ENCODE peak calls at places on chromosomes 2 and 18, in six cellular contexts. G is neuronal stem cell, K is H9, B is IMR-90, I is mesenchymal stem cell, R is H1. X is an unnamed sample. For H3K9me3, the result is how much of the 10 kb centered on the place peaks cover.

GRCh38 chr2:42598656-42599267 is 30.3 kb downstream of the MTA3 start:
- DNase-seq in G (no peak), K (no peak), B (no peak), I (no peak), R (no peak), X (no peak)

GRCh38 chr2:3942841-3943240 is 239.5 kb downstream of the DCDC2C start:
- DNase-seq in G (no peak), K (no peak), B (no peak), I (no peak), R (no peak), X (no peak)

GRCh38 chr2:13572466-13572865 is 855.7 kb downstream of the TRIB2 start:
- DNase-seq in G (peak), K (no peak), B (no peak), I (no peak), R (no peak), X (no peak)

GRCh38 chr2:172710584-172711024 is 25.0 kb upstream of the RAPGEF4 start:
- DNase-seq in G (peak), K (no peak), B (peak), I (peak), R (no peak), X (peak)

GRCh38 chr2:224039770-224040088 is 643 bp upstream of the SERPINE2 start:
- DNase-seq in G (no peak), K (peak), B (no peak), I (no peak), R (no peak), X (no peak)

GRCh38 chr2:111986116-111986900 is 68.8 kb upstream of the TMEM87B start:
- DNase-seq in G (peak), K (no peak), B (peak), I (peak), R (no peak), X (peak)

GRCh38 chr18:36688020-36688965 is 140.5 kb downstream of the TPGS2 start:
- DNase-seq in G (peak), K (peak), B (peak), I (peak), R (no peak), X (peak)

GRCh38 chr2:223635080-223635479 is 32.9 kb upstream of the SCG2 start:
- DNase-seq in G (no peak), K (no peak), B (peak), I (peak), R (no peak), X (peak)

GRCh38 chr2:21759819-21760218 is 636.1 kb downstream of the TDRD15 start:
- DNase-seq in G (no peak), K (no peak), B (peak), I (no peak), R (no peak), X (no peak)

GRCh38 chr2:100731535-100731981 is 88.4 kb upstream of the NPAS2 start:
- DNase-seq in G (no peak), K (no peak), B (peak), I (peak), R (no peak), X (no peak)

GRCh38 chr2:215711484-215712034 is 275.7 kb upstream of the FN1 start:
- DNase-seq in G (no peak), K (no peak), B (peak), I (peak), R (no peak), X (peak)

GRCh38 chr18:67705748-67706147 is 189.2 kb upstream of the DSEL start:
- DNase-seq in G (no peak), K (no peak), B (no peak), I (no peak), R (no peak), X (no peak)

GRCh38 chr2:190410171-190410570 is 2.0 kb downstream of the MFSD6 start:
- DNase-seq in G (no peak), K (no peak), B (no peak), I (no peak), R (no peak), X (no peak)

GRCh38 chr2:160646684-160647444 is 153.3 kb upstream of the RBMS1 start:
- DNase-seq in G (peak), K (no peak), B (no peak), I (no peak), R (no peak), X (no peak)

GRCh38 chr2:18118703-18119102 is 240.2 kb downstream of the KCNS3 start:
- DNase-seq in G (no peak), K (no peak), B (peak), I (no peak), R (no peak), X (no peak)

GRCh38 chr18:50982802-50983179 is 15.0 kb downstream of the ELAC1 start:
- DNase-seq in G (no peak), K (no peak), B (peak), I (no peak), R (no peak), X (no peak)

GRCh38 chr2:121583555-121583954 is 52.9 kb downstream of the RNU4ATAC start:
- DNase-seq in G (no peak), K (no peak), B (no peak), I (no peak), R (no peak), X (no peak)

GRCh38 chr18:79576686-79577351 is 102.8 kb upstream of the CTDP1 start:
- DNase-seq in G (no peak), K (peak), B (peak), I (no peak), R (no peak), X (no peak)

GRCh38 chr2:45928946-45929345 is 277.5 kb downstream of the PRKCE start:
- DNase-seq in G (no peak), K (no peak), B (no peak), I (no peak), R (no peak), X (no peak)

GRCh38 chr2:46490521-46491141 is 11.3 kb downstream of the TMEM247 start:
- DNase-seq in G (no peak), K (peak), B (peak), I (no peak), R (no peak), X (no peak)

GRCh38 chr2:64332300-64332699 is 121.7 kb upstream of the LGALSL start:
- DNase-seq in G (no peak), K (no peak), B (peak), I (peak), R (no peak), X (no peak)

GRCh38 chr2:234919711-234920110 is 32.1 kb upstream of the SH3BP4 start:
- DNase-seq in G (no peak), K (no peak), B (peak), I (peak), R (no peak), X (no peak)

GRCh38 chr2:201199847-201200246 is 16.9 kb downstream of the CASP10 start:
- DNase-seq in G (no peak), K (no peak), B (no peak), I (no peak), R (no peak), X (no peak)

GRCh38 chr2:85705680-85706039 is 11.5 kb downstream of the GNLY start:
- DNase-seq in G (no peak), K (no peak), B (peak), I (peak), R (no peak), X (no peak)

GRCh38 chr2:21650566-21650965 is 526.8 kb downstream of the TDRD15 start:
- DNase-seq in G (no peak), K (no peak), B (peak), I (no peak), R (no peak), X (peak)

GRCh38 chr18:4541588-4541987 is 86.5 kb upstream of the DLGAP1 start:
- DNase-seq in G (no peak), K (no peak), B (no peak), I (no peak), R (no peak), X (no peak)

GRCh38 chr2:40202798-40203400 is 249.0 kb downstream of the SLC8A1 start:
- DNase-seq in G (no peak), K (no peak), B (peak), I (peak), R (no peak), X (no peak)

GRCh38 chr18:48841381-48842258 is 109.1 kb downstream of the SMAD7 start:
- DNase-seq in G (no peak), K (no peak), B (peak), I (peak), R (no peak), X (peak)
- H2AK5ac ChIP-seq in G (peak), K (no peak), B (no peak), I (peak), R (no peak), X (peak)

GRCh38 chr2:124888431-124888830 is 863.3 kb downstream of the CNTNAP5 start:
- DNase-seq in G (no peak), K (no peak), B (no peak), I (no peak), R (no peak), X (no peak)

GRCh38 chr2:124898827-124899226 is 873.7 kb downstream of the CNTNAP5 start:
- DNase-seq in G (no peak), K (no peak), B (no peak), I (no peak), R (no peak), X (no peak)

GRCh38 chr2:124894199-124894598 is 869.1 kb downstream of the CNTNAP5 start:
- DNase-seq in G (no peak), K (no peak), B (peak), I (peak), R (no peak), X (no peak)
- H3K9me3 ChIP-seq in G (under half), K (under half), B (under half), I (under half), R (under half), X (under half)

DNA sequence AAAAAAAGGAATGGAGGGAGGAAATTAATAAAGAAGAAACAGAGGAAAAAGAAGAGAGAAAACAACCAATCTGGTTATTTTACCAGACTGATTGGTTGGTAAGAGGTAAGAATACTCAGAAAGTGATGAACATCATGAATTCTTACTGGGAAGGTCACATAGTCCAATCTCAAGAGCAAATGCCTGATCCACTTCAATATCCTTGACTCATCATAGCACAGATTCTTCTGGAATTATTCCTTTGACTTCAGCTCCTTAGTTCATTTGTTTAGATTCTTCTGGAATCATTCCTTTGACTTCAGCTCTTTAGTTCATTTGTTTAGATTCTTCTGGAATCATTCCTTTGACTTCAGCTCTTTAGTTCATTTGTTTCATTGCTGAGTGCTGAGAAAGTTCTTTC is 2030.6 kb upstream of the CELF4 start:
- DNase-seq in G (no peak), K (no peak), B (peak), I (peak), R (no peak), X (no peak)
- H2AK5ac ChIP-seq in G (no peak), K (no peak), B (no peak), I (no peak), R (no peak), X (no peak)

GRCh38 chr18:38023871-38024270 is 458.3 kb upstream of the CELF4 start:
- DNase-seq in G (no peak), K (no peak), B (no peak), I (no peak), R (no peak), X (no peak)
- H3K9me3 ChIP-seq in G (under half), K (under half), B (under half), I (under half), R (under half), X (under half)